ENCODE peak calls at places on chromosomes 16 and 17, in six cellular contexts. A is neural progenitor cell, B is HCT116, D is hepatocyte, K is endothelial cell of umbilical vein, S is astrocyte. W is an unnamed sample.
A peak's percentile ranks its signal among the peaks of the same experiment; 100 is the strongest.

GRCh38 chr16:87930456-87930855 is 5.9 kb downstream of the CA5A start:
- DNase-seq in K (no peak), A (no peak), D (no peak), S (no peak), B (no peak), W (no peak)

GRCh38 chr17:66638707-66639479 is 196.0 kb upstream of the CACNG5 start:
- DNase-seq in S (no peak), D (no peak), K (no peak), A (no peak), B (no peak), W (no peak)

GRCh38 chr17:65017375-65017774 is 39.2 kb downstream of the GNA13 start:
- DNase-seq in A (peak; percentile 31), D (peak; percentile 30), K (no peak), S (no peak), B (no peak), W (no peak)

GRCh38 chr16:72241930-72242329 is 70.0 kb upstream of the PMFBP1 start:
- DNase-seq in B (peak; percentile 39), S (peak; percentile 30), A (peak; percentile 48), K (peak; percentile 66), D (peak; percentile 70), W (peak; percentile 48)

GRCh38 chr17:77329741-77330531 is 189.2 kb downstream of the SEC14L1 start:
- DNase-seq in D (no peak), B (no peak), A (no peak), S (no peak), K (no peak), W (no peak)

GRCh38 chr16:12613131-12613991 is 190.3 kb downstream of the CPPED1 start:
- DNase-seq in B (peak; percentile 94), D (peak; percentile 75), K (peak; percentile 18), A (no peak), S (peak; percentile 68), W (peak; percentile 94)

GRCh38 chr16:11914759-11915643 is 755 bp downstream of the GSPT1 start:
- DNase-seq in D (peak; percentile 72), A (peak; percentile 63), B (no peak), S (peak; percentile 14), K (peak; percentile 11), W (peak; percentile 33)

GRCh38 chr16:11597268-11597690 is 10.6 kb upstream of the LITAF start:
- DNase-seq in B (no peak), K (no peak), D (no peak), S (no peak), A (no peak), W (no peak)

GRCh38 chr17:63162406-63163157 is 196.5 kb downstream of the TANC2 start:
- DNase-seq in K (peak; percentile 83), A (no peak), S (no peak), B (no peak), D (no peak), W (no peak)

GRCh38 chr17:9253308-9253707 is 232.0 kb downstream of the NTN1 start:
- DNase-seq in S (no peak), B (no peak), K (no peak), A (no peak), D (no peak), W (no peak)

GRCh38 chr16:14202697-14203096 is 131.6 kb downstream of the MRTFB start:
- DNase-seq in K (peak; percentile 85), A (peak; percentile 23), B (peak; percentile 10), S (peak; percentile 21), D (peak; percentile 31), W (peak; percentile 10)

GRCh38 chr16:21219551-21219950 is 8.2 kb upstream of the ZP2 start:
- DNase-seq in K (no peak), A (no peak), D (no peak), B (no peak), S (no peak), W (no peak)

GRCh38 chr17:6461792-6462524 is 17.7 kb downstream of the PIMREG start:
- DNase-seq in K (no peak), B (no peak), D (no peak), S (no peak), A (peak; percentile 87), W (no peak)

GRCh38 chr16:55630774-55631173 is 25.0 kb upstream of the SLC6A2 start:
- DNase-seq in A (no peak), K (no peak), S (no peak), B (no peak), D (no peak), W (no peak)

GRCh38 chr17:32941419-32942032 is 13.6 kb downstream of the TMEM98 start:
- DNase-seq in K (no peak), D (no peak), S (no peak), A (no peak), B (no peak), W (no peak)

GRCh38 chr16:86256995-86257394 is 253.3 kb upstream of the FOXF1 start:
- DNase-seq in D (no peak), K (no peak), S (no peak), B (no peak), A (no peak), W (no peak)

GRCh38 chr17:38706625-38707298 is 1.7 kb downstream of the MLLT6 start:
- DNase-seq in D (peak; percentile 31), S (no peak), K (no peak), B (no peak), A (peak; percentile 29), W (peak; percentile 16)

GRCh38 chr16:66409156-66409555 is 17.9 kb upstream of the BEAN1 start:
- DNase-seq in D (no peak), A (no peak), K (no peak), S (peak; percentile 85), B (no peak), W (peak; percentile 66)

GRCh38 chr17:79600613-79601221 is 10.1 kb downstream of the RBFOX3 start:
- DNase-seq in B (no peak), S (no peak), A (peak; percentile 34), K (no peak), D (no peak), W (no peak)

GRCh38 chr17:79606487-79606886 is 4.4 kb downstream of the RBFOX3 start:
- DNase-seq in A (no peak), D (no peak), B (no peak), S (no peak), K (no peak), W (no peak)

GRCh38 chr17:79601604-79602420 is 9.0 kb downstream of the RBFOX3 start:
- DNase-seq in K (no peak), D (no peak), S (no peak), B (no peak), A (no peak), W (no peak)

GRCh38 chr17:79602621-79603020 is 8.2 kb downstream of the RBFOX3 start:
- DNase-seq in D (no peak), B (no peak), S (no peak), A (no peak), K (no peak), W (no peak)

GRCh38 chr17:79603771-79604170 is 7.1 kb downstream of the RBFOX3 start:
- DNase-seq in A (no peak), D (no peak), S (no peak), B (no peak), K (no peak), W (no peak)
- TF ChIP-seq EZH2 in A (no peak), D (no peak), S (no peak), B (no peak), K (no peak), W (no peak)

GRCh38 chr17:42154514-42154883 is 290 bp downstream of the RAB5C start:
- DNase-seq in A (no peak), K (no peak), B (no peak), S (no peak), D (no peak), W (no peak)

GRCh38 chr17:42159796-42160551 is 5.2 kb upstream of the RAB5C start:
- DNase-seq in B (no peak), K (no peak), D (no peak), S (no peak), A (no peak), W (no peak)

GRCh38 chr17:42155614-42156045 is 841 bp upstream of the RAB5C start:
- DNase-seq in S (no peak), D (no peak), A (peak; percentile 39), B (no peak), K (no peak), W (no peak)

DNA sequence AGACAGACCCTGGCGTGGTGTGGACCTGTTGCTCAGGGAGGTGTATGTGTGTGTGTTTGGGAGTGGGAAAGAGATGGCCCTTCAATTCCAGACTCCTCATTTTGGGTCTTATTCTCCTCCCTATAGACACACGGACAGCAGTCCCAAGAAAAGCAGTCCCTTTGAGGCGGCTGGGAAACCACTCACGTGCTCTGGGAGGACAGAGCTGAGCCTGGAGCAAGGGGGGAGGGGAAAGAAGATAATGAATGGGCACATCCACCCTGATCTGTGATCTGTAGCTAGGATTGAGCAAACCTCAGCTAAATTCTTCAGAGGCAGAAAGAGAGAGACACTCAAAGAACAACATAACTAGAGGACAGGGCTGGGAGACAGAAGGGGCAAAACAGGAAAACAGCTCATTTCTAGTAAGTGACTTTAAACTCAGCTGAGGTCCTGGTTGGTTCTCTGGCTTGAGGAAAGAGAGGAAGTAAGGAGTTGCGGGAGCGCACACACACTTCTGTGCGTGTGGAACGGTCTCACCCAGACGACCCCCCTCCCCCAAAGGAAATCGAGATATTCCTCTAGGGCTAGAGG is 784 bp downstream of the RAB5C start:
- DNase-seq in S (peak; percentile 25), K (peak; percentile 73), D (peak; percentile 57), B (no peak), A (peak; percentile 41), W (no peak)
- TF ChIP-seq CTCF in S (no peak), K (no peak), D (no peak), B (no peak), A (no peak), W (no peak)

GRCh38 chr17:81733507-81734404 is 21.7 kb downstream of the SLC25A10 start:
- DNase-seq in A (peak; percentile 85), B (peak; percentile 62), D (peak; percentile 90), K (peak; percentile 55), S (no peak), W (peak; percentile 63)
- TF ChIP-seq EZH2 in A (no peak), B (no peak), D (no peak), K (no peak), S (no peak), W (no peak)

DNA sequence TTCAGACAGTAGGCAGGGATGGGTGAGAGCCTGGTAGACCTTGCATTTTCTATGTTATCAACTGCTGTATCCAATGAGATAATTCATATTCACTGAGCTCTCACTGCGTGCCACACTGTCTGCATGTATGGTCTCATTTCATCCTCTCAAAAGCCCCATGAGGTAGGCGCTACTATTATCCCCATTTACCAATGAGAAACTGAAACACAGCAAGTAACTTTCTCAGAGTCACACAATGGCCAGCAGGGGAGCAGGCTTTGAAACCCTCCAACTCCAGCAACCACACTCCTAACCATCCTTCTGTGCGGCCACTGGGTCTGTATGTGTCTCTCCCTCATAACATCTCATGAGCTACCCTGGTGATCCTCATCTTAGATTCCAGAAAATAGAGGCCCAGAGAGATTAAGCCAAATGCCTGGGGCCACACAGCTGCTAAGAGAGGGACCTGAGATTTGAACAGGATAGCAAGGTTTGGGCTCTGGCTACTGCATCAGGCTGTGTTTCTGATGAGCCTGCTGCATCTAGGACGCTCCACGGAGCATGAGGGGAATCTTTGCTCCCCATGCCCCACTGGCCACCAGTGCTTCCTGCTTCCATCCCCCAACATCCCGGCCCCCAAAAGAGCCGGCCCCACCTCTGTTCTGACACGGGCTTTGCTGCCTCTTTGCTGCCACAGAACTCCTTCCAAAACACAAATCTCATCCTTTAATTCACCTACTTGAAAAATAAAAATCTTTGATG is 3.2 kb downstream of the CCR7 start:
- DNase-seq in D (peak; percentile 1), B (no peak), K (no peak), A (no peak), S (no peak), W (no peak)
- TF ChIP-seq CTCF in D (no peak), B (no peak), K (peak; percentile 27), A (peak; percentile 8), S (peak; percentile 6), W (peak; percentile 8)

GRCh38 chr17:36942031-36942599 is 4.8 kb downstream of the LHX1 start:
- DNase-seq in K (no peak), B (no peak), S (no peak), D (no peak), A (peak; percentile 62), W (no peak)
- TF ChIP-seq EZH2 in K (peak; percentile 97), B (no peak), S (peak; percentile 85), D (peak; percentile 96), A (peak; percentile 85), W (no peak)

GRCh38 chr17:50380369-50381259 is 7.6 kb downstream of the EME1 start:
- DNase-seq in D (no peak), K (no peak), A (no peak), S (no peak), B (no peak), W (no peak)
- TF ChIP-seq CTCF in D (no peak), K (no peak), A (no peak), S (no peak), B (no peak), W (peak; percentile 28)